ENCODE peak calls at places on chromosomes 3 and 15, in seven cellular contexts. I, X, P, U, W, R and B are unnamed samples.

GRCh38 chr15:50143255-50143860 is 24.3 kb upstream of the ATP8B4 start:
- ATAC-seq in U (no peak), X (no peak), R (no peak), W (peak), P (no peak), I (no peak), B (peak)

GRCh38 chr3:11185564-11186317 is 31.4 kb downstream of the HRH1 start:
- ATAC-seq in U (no peak), I (peak), W (no peak), R (peak), X (no peak), P (peak), B (no peak)

GRCh38 chr3:189186093-189186492 is 14.3 kb downstream of the TPRG1 start:
- ATAC-seq in P (peak), U (no peak), R (peak), W (no peak), X (no peak), I (peak), B (no peak)

GRCh38 chr3:169243122-169243521 is 420.4 kb downstream of the MECOM start:
- ATAC-seq in W (no peak), R (peak), X (no peak), I (peak), U (no peak), P (peak), B (no peak)

GRCh38 chr3:156535798-156536197 is 19.1 kb downstream of the SSR3 start:
- ATAC-seq in P (no peak), X (no peak), I (no peak), U (no peak), W (no peak), R (no peak), B (no peak)

GRCh38 chr15:72365844-72366243 is 10.0 kb downstream of the HEXA start:
- ATAC-seq in P (no peak), R (no peak), I (peak), X (peak), U (peak), W (peak), B (peak)

GRCh38 chr3:122890077-122890484 is 95.2 kb downstream of the SLC49A4 start:
- ATAC-seq in X (no peak), W (peak), R (peak), P (peak), U (no peak), I (peak), B (peak)

GRCh38 chr3:30672287-30672735 is 65.9 kb downstream of the TGFBR2 start:
- ATAC-seq in U (no peak), P (no peak), I (no peak), X (no peak), R (no peak), W (no peak), B (no peak)

GRCh38 chr15:60541784-60542617 is 63.1 kb upstream of the ICE2 start:
- ATAC-seq in I (peak), W (peak), X (peak), P (peak), U (no peak), R (peak), B (peak)

GRCh38 chr3:173065543-173065970 is 75.5 kb downstream of the SPATA16 start:
- ATAC-seq in X (no peak), P (peak), I (peak), R (peak), W (no peak), U (no peak), B (no peak)

GRCh38 chr3:160809453-160809852 is 53.4 kb downstream of the PPM1L start:
- ATAC-seq in X (no peak), P (no peak), W (no peak), I (peak), U (no peak), R (no peak), B (no peak)